ENCODE peak calls at places on chromosomes 6 and 20, in nine cellular contexts. S is GM23338, W is SK-N-SH, R is OCI-LY7, J is neural progenitor cell, O is PC-3, Q is GM23248, N is MM.1S, I is HCT116. Y is an unnamed sample.
A peak's percentile ranks its signal among the peaks of the same experiment; 100 is the strongest.

GRCh38 chr6:157754351-157754750 is 68.7 kb upstream of the SNX9 start:
- DNase-seq in S (no peak), N (no peak), I (no peak), R (no peak), J (no peak), Q (no peak), O (no peak), W (no peak), Y (no peak)

GRCh38 chr6:91141352-91141751 is 554.5 kb upstream of the MAP3K7 start:
- DNase-seq in J (no peak), N (no peak), I (no peak), R (no peak), W (no peak), S (no peak), O (no peak), Q (no peak), Y (no peak)

GRCh38 chr6:27575594-27576361 is 102.9 kb upstream of the ZNF184 start:
- DNase-seq in I (peak; percentile 41), R (no peak), N (no peak), W (no peak), O (peak; percentile 79), J (no peak), Q (no peak), S (peak; percentile 65), Y (no peak)

GRCh38 chr20:64161595-64162238 is 2.5 kb upstream of the MYT1 start:
- DNase-seq in N (no peak), S (peak; percentile 94), J (peak; percentile 96), W (no peak), I (no peak), O (peak; percentile 29), Q (peak; percentile 54), R (no peak), Y (peak; percentile 85)

GRCh38 chr6:7087491-7087979 is 20.2 kb upstream of the RREB1 start:
- DNase-seq in N (peak; percentile 29), O (no peak), I (no peak), Q (no peak), S (no peak), R (no peak), J (no peak), W (no peak), Y (peak; percentile 75)

GRCh38 chr6:131787079-131787478 is 20.7 kb upstream of the ENPP1 start:
- DNase-seq in W (no peak), Q (peak; percentile 69), R (no peak), O (peak; percentile 49), N (no peak), S (no peak), J (no peak), I (no peak), Y (no peak)

GRCh38 chr6:148513145-148514071 is 170.8 kb downstream of the SASH1 start:
- DNase-seq in R (no peak), J (no peak), W (no peak), I (no peak), N (no peak), S (peak; percentile 36), Q (peak; percentile 86), O (no peak), Y (no peak)

GRCh38 chr6:47358440-47359225 is 48.9 kb upstream of the TNFRSF21 start:
- DNase-seq in W (no peak), S (peak; percentile 48), J (no peak), I (no peak), N (no peak), Q (no peak), O (no peak), R (peak; percentile 46), Y (no peak)

GRCh38 chr6:56335733-56336132 is 88.4 kb upstream of the COL21A1 start:
- DNase-seq in Q (peak; percentile 88), J (no peak), S (no peak), N (no peak), I (peak; percentile 59), W (no peak), R (no peak), O (peak; percentile 95), Y (no peak)

GRCh38 chr6:67880939-67881705 is 754.0 kb upstream of the ADGRB3 start:
- DNase-seq in R (no peak), I (no peak), N (no peak), Q (no peak), O (peak; percentile 5), W (no peak), J (no peak), S (no peak), Y (no peak)

GRCh38 chr20:3238616-3239025 is 369 bp downstream of the SLC4A11 start:
- DNase-seq in I (no peak), O (peak; percentile 51), R (peak; percentile 53), Q (peak; percentile 66), J (peak; percentile 64), S (peak; percentile 77), N (peak; percentile 66), W (no peak), Y (peak; percentile 41)

GRCh38 chr6:75081920-75082319 is 123.9 kb downstream of the COL12A1 start:
- DNase-seq in W (no peak), J (no peak), O (no peak), Q (no peak), R (no peak), S (no peak), I (no peak), N (no peak), Y (no peak)

GRCh38 chr6:55898342-55898741 is 23.0 kb upstream of the BMP5 start:
- DNase-seq in Q (peak; percentile 17), R (no peak), J (no peak), N (no peak), O (peak; percentile 34), I (no peak), S (no peak), W (no peak), Y (no peak)

GRCh38 chr6:21791596-21791995 is 198.0 kb downstream of the SOX4 start:
- DNase-seq in J (no peak), Q (no peak), N (no peak), I (no peak), W (no peak), O (no peak), R (no peak), S (no peak), Y (no peak)

GRCh38 chr6:2839195-2839981 is 2.3 kb downstream of the SERPINB1 start:
- DNase-seq in R (no peak), W (no peak), Q (peak; percentile 61), J (no peak), I (peak; percentile 79), O (peak; percentile 98), S (no peak), N (no peak), Y (peak; percentile 76)

GRCh38 chr6:143543435-143543834 is 31.9 kb upstream of the FUCA2 start:
- DNase-seq in W (no peak), J (no peak), Q (no peak), I (no peak), R (no peak), N (no peak), S (no peak), O (no peak), Y (no peak)

GRCh38 chr6:163566056-163566455 is 151.5 kb downstream of the QKI start:
- DNase-seq in J (no peak), R (no peak), N (no peak), O (no peak), W (no peak), S (no peak), Q (no peak), I (no peak), Y (no peak)

GRCh38 chr6:156262014-156262413 is 515.2 kb upstream of the ARID1B start:
- DNase-seq in N (no peak), J (no peak), Q (no peak), S (no peak), I (no peak), R (no peak), W (peak; percentile 30), O (peak; percentile 34), Y (peak; percentile 12)

GRCh38 chr20:62643521-62644043 is 1.3 kb downstream of the SLCO4A1 start:
- DNase-seq in J (no peak), S (no peak), I (no peak), O (peak; percentile 23), Q (peak; percentile 32), R (no peak), N (no peak), W (no peak), Y (no peak)

GRCh38 chr20:24102290-24102689 is 113.7 kb upstream of the GGTLC1 start:
- DNase-seq in J (peak; percentile 56), R (peak; percentile 15), O (peak; percentile 61), Q (no peak), N (peak; percentile 19), I (no peak), S (peak; percentile 73), W (no peak), Y (no peak)

DNA sequence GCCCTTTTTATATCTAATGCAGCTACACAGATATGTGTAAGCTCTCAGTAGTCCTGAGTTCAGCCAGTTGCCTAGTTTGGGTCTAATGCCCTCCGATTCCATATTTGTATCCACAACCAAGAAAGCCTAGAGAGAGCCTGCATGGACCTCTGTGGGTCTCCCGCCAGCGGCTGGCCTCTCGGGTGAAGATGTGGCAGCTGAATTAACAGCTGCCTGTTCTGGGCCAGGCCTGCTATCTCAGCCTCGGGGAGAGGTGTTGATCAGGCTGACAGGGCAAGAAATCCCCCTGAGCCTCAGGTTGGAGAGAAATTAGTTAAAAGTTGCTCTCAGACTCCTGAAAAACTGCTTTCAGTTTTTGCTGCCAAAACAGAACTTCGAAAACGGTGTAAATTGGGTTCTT is 19.8 kb downstream of the PTK7 start:
- DNase-seq in Q (no peak), S (no peak), R (no peak), W (no peak), J (no peak), N (no peak), O (no peak), I (no peak), Y (no peak)
- H3K4me3 ChIP-seq in Q (no peak overlapping the region), S (no peak overlapping the region), R (peak overlapping the region; percentile 44), W (no peak overlapping the region), J (no peak overlapping the region), N (no peak overlapping the region), O (peak overlapping the region; percentile 16), I (peak overlapping the region; percentile 17), Y (no peak overlapping the region)

GRCh38 chr6:122049341-122049740 is 350.1 kb upstream of the HSF2 start:
- DNase-seq in O (no peak), I (no peak), R (no peak), J (peak; percentile 50), N (no peak), W (no peak), S (peak; percentile 33), Q (peak; percentile 75), Y (no peak)
- H3K4me2 ChIP-seq in O (no peak overlapping the region), I (peak overlapping the region; percentile 39), R (no peak overlapping the region), J (no peak overlapping the region), N (no peak overlapping the region), W (peak overlapping the region; percentile 37), S (no peak overlapping the region), Q (peak overlapping the region; percentile 82), Y (peak overlapping the region; percentile 57)

DNA sequence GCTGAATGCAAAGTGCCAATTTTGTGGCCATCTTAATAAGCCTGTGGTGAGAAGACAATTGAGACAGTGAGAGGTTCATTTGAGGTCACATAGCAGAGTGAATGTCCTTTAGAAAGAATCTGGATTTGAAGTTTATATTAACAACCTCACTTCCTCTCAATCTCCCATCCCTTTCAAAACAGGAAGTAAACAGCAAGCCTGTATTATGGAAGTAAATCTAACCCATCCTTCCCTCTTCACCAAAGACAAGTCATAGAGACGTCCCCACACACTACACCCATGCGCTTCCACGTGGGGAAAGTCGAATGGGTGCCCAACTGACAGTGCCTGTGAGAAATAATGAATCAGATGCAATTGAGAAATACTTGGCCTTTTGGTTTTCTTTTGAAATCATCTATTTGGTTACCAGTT is 28.8 kb upstream of the CCND3 start:
- DNase-seq in O (no peak), Q (peak; percentile 91), J (no peak), I (no peak), R (peak; percentile 21), S (no peak), W (no peak), N (no peak), Y (no peak)
- TF ChIP-seq EZH2phosphoT487 in O (no peak), Q (no peak), J (no peak), I (no peak), R (no peak), S (no peak), W (no peak), N (no peak), Y (no peak)

GRCh38 chr20:37598611-37599342 is 71.1 kb upstream of the BLCAP start:
- DNase-seq in I (no peak), O (no peak), N (no peak), W (peak; percentile 52), R (no peak), J (no peak), S (no peak), Q (no peak), Y (no peak)
- H3K4me3 ChIP-seq in I (no peak overlapping the region), O (no peak overlapping the region), N (no peak overlapping the region), W (no peak overlapping the region), R (no peak overlapping the region), J (peak overlapping the region; percentile 38), S (peak overlapping the region; percentile 61), Q (no peak overlapping the region), Y (no peak overlapping the region)